ENCODE peak calls at places on chromosomes 6 and 20, in five cellular contexts. One of them, this sample, is unnamed.

GRCh38 chr20:23369424-23369823 is 7.4 kb downstream of the GZF1 start:
- DNase-seq in anterior cingulate cortex: no peak
- DNase-seq in substantia nigra: no peak
- DNase-seq in CD8-positive, alpha-beta T cell: no peak
- DNase-seq in NCI-H1105: no peak
- DNase-seq in this sample: no peak

GRCh38 chr6:14274016-14274415 is 156.4 kb downstream of the CD83 start:
- DNase-seq in substantia nigra: no peak
- DNase-seq in CD8-positive, alpha-beta T cell: no peak
- DNase-seq in NCI-H1105: no peak
- DNase-seq in anterior cingulate cortex: no peak
- DNase-seq in this sample: no peak

GRCh38 chr6:25017932-25018581 is 82.3 kb upstream of the RIPOR2 start:
- DNase-seq in anterior cingulate cortex: no peak
- DNase-seq in NCI-H1105: no peak
- DNase-seq in substantia nigra: peak; percentile 12
- DNase-seq in CD8-positive, alpha-beta T cell: peak; percentile 82
- DNase-seq in this sample: peak; percentile 22

GRCh38 chr6:25448965-25449538 is 169.9 kb downstream of the CARMIL1 start:
- DNase-seq in anterior cingulate cortex: no peak
- DNase-seq in NCI-H1105: no peak
- DNase-seq in substantia nigra: no peak
- DNase-seq in CD8-positive, alpha-beta T cell: no peak
- DNase-seq in this sample: no peak

GRCh38 chr6:157614026-157614484 is 209.0 kb upstream of the SNX9 start:
- DNase-seq in anterior cingulate cortex: no peak
- DNase-seq in CD8-positive, alpha-beta T cell: no peak
- DNase-seq in substantia nigra: no peak
- DNase-seq in NCI-H1105: no peak
- DNase-seq in this sample: no peak

GRCh38 chr20:13006825-13007224 is 1.9 kb upstream of the SPTLC3 start:
- DNase-seq in anterior cingulate cortex: no peak
- DNase-seq in NCI-H1105: no peak
- DNase-seq in CD8-positive, alpha-beta T cell: no peak
- DNase-seq in substantia nigra: no peak
- DNase-seq in this sample: no peak

GRCh38 chr6:79586548-79586947 is 44.6 kb upstream of the SH3BGRL2 start:
- DNase-seq in NCI-H1105: no peak
- DNase-seq in anterior cingulate cortex: no peak
- DNase-seq in substantia nigra: no peak
- DNase-seq in CD8-positive, alpha-beta T cell: no peak
- DNase-seq in this sample: no peak

GRCh38 chr6:149306967-149307366 is 10.5 kb upstream of the TAB2 start:
- DNase-seq in NCI-H1105: no peak
- DNase-seq in anterior cingulate cortex: no peak
- DNase-seq in CD8-positive, alpha-beta T cell: no peak
- DNase-seq in substantia nigra: no peak
- DNase-seq in this sample: no peak

This sample was measured in neural crest cell.